ENCODE peak calls at places on chromosomes 6 and 20, in seven cellular contexts. W, U, F, K, R, M and S are unnamed samples.

GRCh38 chr6:163335671-163336545 is 78.6 kb upstream of the QKI start:
- DNase-seq in U (no peak), F (peak; percentile 59), K (no peak), M (no peak), R (no peak), W (no peak), S (no peak)

GRCh38 chr6:57134954-57135353 is 37.2 kb upstream of the BAG2 start:
- DNase-seq in M (no peak), K (no peak), U (no peak), F (no peak), W (no peak), R (no peak), S (no peak)

GRCh38 chr20:57501461-57502330 is 23.2 kb downstream of the CTCFL start:
- DNase-seq in R (no peak), K (no peak), U (no peak), W (no peak), F (peak; percentile 5), M (no peak), S (no peak)

GRCh38 chr6:73983367-73983766 is 287.4 kb downstream of the CD109 start:
- DNase-seq in U (no peak), F (peak; percentile 11), K (no peak), M (no peak), W (no peak), R (peak; percentile 80), S (no peak)

GRCh38 chr6:52233975-52234823 is 10.1 kb downstream of the IL17F start:
- DNase-seq in M (peak; percentile 47), W (peak; percentile 33), K (peak; percentile 53), U (no peak), F (peak; percentile 52), R (peak; percentile 54), S (no peak)

GRCh38 chr20:1122388-1123315 is 4.2 kb downstream of the PSMF1 start:
- DNase-seq in W (no peak), F (peak; percentile 71), R (peak; percentile 36), U (no peak), K (peak; percentile 64), M (peak; percentile 62), S (peak; percentile 33)

GRCh38 chr20:29299811-29300578 is 1957.5 kb upstream of the DEFB115 start:
- DNase-seq in W (no peak), M (no peak), F (no peak), U (no peak), R (no peak), K (no peak), S (no peak)

GRCh38 chr6:145749632-145750031 is 14.3 kb upstream of the EPM2A start:
- DNase-seq in F (peak; percentile 74), K (no peak), U (no peak), W (no peak), M (no peak), R (peak; percentile 60), S (no peak)

GRCh38 chr6:43610431-43610830 is 18.6 kb downstream of the GTPBP2 start:
- DNase-seq in W (no peak), K (no peak), R (no peak), M (no peak), F (no peak), U (no peak), S (no peak)

GRCh38 chr6:100176321-100176950 is 182.4 kb upstream of the MCHR2 start:
- DNase-seq in W (no peak), K (no peak), M (no peak), U (no peak), F (peak; percentile 77), R (peak; percentile 52), S (no peak)

GRCh38 chr20:49615401-49616153 is 47.6 kb upstream of the PTGIS start:
- DNase-seq in F (no peak), M (peak; percentile 50), R (no peak), W (peak; percentile 83), K (peak; percentile 81), U (peak; percentile 13), S (no peak)

GRCh38 chr6:42029881-42030280 is 20.4 kb upstream of the TAF8 start:
- DNase-seq in K (no peak), W (no peak), R (no peak), F (no peak), U (no peak), M (no peak), S (no peak)

GRCh38 chr20:63896136-63896890 is 1.4 kb downstream of the DNAJC5 start:
- DNase-seq in F (peak; percentile 11), U (peak; percentile 23), M (peak; percentile 72), R (no peak), K (peak; percentile 81), W (peak; percentile 21), S (peak; percentile 60)

GRCh38 chr6:84685983-84686584 is 78.3 kb downstream of the TBX18 start:
- DNase-seq in R (no peak), U (no peak), F (no peak), K (no peak), W (peak; percentile 2), M (no peak), S (no peak)

GRCh38 chr20:2387180-2387577 is 6.5 kb downstream of the TGM6 start:
- DNase-seq in F (peak; percentile 10), R (no peak), K (no peak), W (peak; percentile 46), M (no peak), U (no peak), S (no peak)

GRCh38 chr6:119215885-119216590 is 133.5 kb downstream of the MAN1A1 start:
- DNase-seq in K (no peak), M (no peak), U (no peak), R (no peak), F (no peak), W (no peak), S (no peak)

GRCh38 chr20:58303547-58303946 is 6.0 kb upstream of the RAB22A start:
- DNase-seq in W (no peak), M (no peak), U (no peak), K (no peak), R (no peak), F (no peak), S (no peak)

GRCh38 chr20:36886859-36887778 is 11.2 kb downstream of the TLDC2 start:
- DNase-seq in M (peak; percentile 72), U (peak; percentile 60), R (no peak), K (peak; percentile 87), W (peak; percentile 90), F (peak; percentile 79), S (peak; percentile 64)

GRCh38 chr6:37784585-37784967 is 35.0 kb upstream of the ZFAND3 start:
- DNase-seq in F (no peak), K (no peak), R (no peak), M (no peak), U (peak; percentile 27), W (no peak), S (no peak)

GRCh38 chr6:17867880-17868279 is 119.6 kb downstream of the KIF13A start:
- DNase-seq in U (no peak), F (peak; percentile 77), M (no peak), R (peak; percentile 74), W (no peak), K (no peak), S (peak; percentile 50)

GRCh38 chr20:11993886-11994466 is 76.3 kb downstream of the BTBD3 start:
- DNase-seq in F (no peak), M (no peak), W (no peak), K (no peak), U (no peak), R (no peak), S (no peak)

GRCh38 chr6:79127660-79128059 is 49.6 kb upstream of the PHIP start:
- DNase-seq in M (no peak), K (no peak), W (no peak), F (no peak), R (no peak), U (no peak), S (no peak)

GRCh38 chr6:11093065-11093590 is 506 bp upstream of the SMIM13 start:
- DNase-seq in U (no peak), W (peak; percentile 41), K (no peak), M (no peak), R (no peak), F (no peak), S (no peak)

GRCh38 chr6:79927758-79928157 is 19.6 kb downstream of the ELOVL4 start:
- DNase-seq in F (no peak), R (no peak), K (no peak), U (no peak), W (no peak), M (no peak), S (no peak)